ENCODE peak calls at places on chromosomes 16 and 17, in seven cellular contexts. One of them, this sample, is unnamed.

GRCh38 chr17:15334266-15334665 is 7.1 kb downstream of the TEKT3 start:
- DNase-seq in tibial artery: no peak
- DNase-seq in A549: peak
- DNase-seq in endothelial cell of umbilical vein: no peak
- DNase-seq in heart left ventricle: no peak
- DNase-seq in CD4-positive, alpha-beta T cell: no peak
- DNase-seq in mammary epithelial cell: no peak
- DNase-seq in this sample: no peak

GRCh38 chr17:55705847-55706246 is 16.8 kb downstream of the TMEM100 start:
- DNase-seq in A549: peak
- DNase-seq in endothelial cell of umbilical vein: no peak
- DNase-seq in mammary epithelial cell: peak
- DNase-seq in CD4-positive, alpha-beta T cell: no peak
- DNase-seq in tibial artery: no peak
- DNase-seq in heart left ventricle: no peak
- DNase-seq in this sample: no peak

GRCh38 chr16:28067604-28068382 is 4.3 kb upstream of the GSG1L start:
- DNase-seq in heart left ventricle: no peak
- DNase-seq in A549: no peak
- DNase-seq in endothelial cell of umbilical vein: no peak
- DNase-seq in mammary epithelial cell: no peak
- DNase-seq in CD4-positive, alpha-beta T cell: no peak
- DNase-seq in tibial artery: no peak
- DNase-seq in this sample: no peak

GRCh38 chr17:57552114-57552601 is 192.9 kb downstream of the CCDC182 start:
- DNase-seq in endothelial cell of umbilical vein: no peak
- DNase-seq in mammary epithelial cell: no peak
- DNase-seq in tibial artery: no peak
- DNase-seq in A549: no peak
- DNase-seq in heart left ventricle: no peak
- DNase-seq in CD4-positive, alpha-beta T cell: no peak
- DNase-seq in this sample: no peak

GRCh38 chr17:28579526-28579925 is 2.8 kb upstream of the ALDOC start:
- DNase-seq in endothelial cell of umbilical vein: no peak
- DNase-seq in CD4-positive, alpha-beta T cell: no peak
- DNase-seq in heart left ventricle: no peak
- DNase-seq in mammary epithelial cell: no peak
- DNase-seq in A549: no peak
- DNase-seq in tibial artery: no peak
- DNase-seq in this sample: no peak

GRCh38 chr17:45640141-45640850 is 143.8 kb upstream of the CRHR1 start:
- DNase-seq in mammary epithelial cell: peak
- DNase-seq in tibial artery: peak
- DNase-seq in heart left ventricle: peak
- DNase-seq in A549: peak
- DNase-seq in CD4-positive, alpha-beta T cell: peak
- DNase-seq in endothelial cell of umbilical vein: peak
- DNase-seq in this sample: peak

GRCh38 chr16:83705856-83706255 is 101.9 kb upstream of the HSBP1 start:
- DNase-seq in CD4-positive, alpha-beta T cell: no peak
- DNase-seq in endothelial cell of umbilical vein: no peak
- DNase-seq in A549: no peak
- DNase-seq in mammary epithelial cell: no peak
- DNase-seq in tibial artery: no peak
- DNase-seq in heart left ventricle: no peak
- DNase-seq in this sample: no peak

GRCh38 chr16:58022601-58023371 is 2.8 kb upstream of the MMP15 start:
- DNase-seq in heart left ventricle: peak
- DNase-seq in tibial artery: peak
- DNase-seq in CD4-positive, alpha-beta T cell: no peak
- DNase-seq in endothelial cell of umbilical vein: peak
- DNase-seq in mammary epithelial cell: peak
- DNase-seq in A549: no peak
- DNase-seq in this sample: no peak

GRCh38 chr16:87002717-87003413 is 314.3 kb downstream of the C16orf95 start:
- DNase-seq in CD4-positive, alpha-beta T cell: no peak
- DNase-seq in heart left ventricle: no peak
- DNase-seq in endothelial cell of umbilical vein: no peak
- DNase-seq in A549: no peak
- DNase-seq in tibial artery: peak
- DNase-seq in mammary epithelial cell: no peak
- DNase-seq in this sample: no peak

GRCh38 chr16:89308391-89309333 is 91.2 kb downstream of the ZNF778 start:
- DNase-seq in endothelial cell of umbilical vein: no peak
- DNase-seq in mammary epithelial cell: no peak
- DNase-seq in tibial artery: no peak
- DNase-seq in A549: no peak
- DNase-seq in CD4-positive, alpha-beta T cell: peak
- DNase-seq in heart left ventricle: no peak
- DNase-seq in this sample: no peak

GRCh38 chr17:40602445-40603443 is 37.5 kb upstream of the CCR7 start:
- DNase-seq in mammary epithelial cell: no peak
- DNase-seq in CD4-positive, alpha-beta T cell: peak
- DNase-seq in A549: no peak
- DNase-seq in endothelial cell of umbilical vein: no peak
- DNase-seq in heart left ventricle: no peak
- DNase-seq in tibial artery: no peak
- DNase-seq in this sample: no peak

GRCh38 chr17:12229315-12229714 is 208.6 kb downstream of the MAP2K4 start:
- DNase-seq in mammary epithelial cell: no peak
- DNase-seq in heart left ventricle: no peak
- DNase-seq in A549: no peak
- DNase-seq in tibial artery: no peak
- DNase-seq in endothelial cell of umbilical vein: no peak
- DNase-seq in CD4-positive, alpha-beta T cell: no peak
- DNase-seq in this sample: no peak

DNA sequence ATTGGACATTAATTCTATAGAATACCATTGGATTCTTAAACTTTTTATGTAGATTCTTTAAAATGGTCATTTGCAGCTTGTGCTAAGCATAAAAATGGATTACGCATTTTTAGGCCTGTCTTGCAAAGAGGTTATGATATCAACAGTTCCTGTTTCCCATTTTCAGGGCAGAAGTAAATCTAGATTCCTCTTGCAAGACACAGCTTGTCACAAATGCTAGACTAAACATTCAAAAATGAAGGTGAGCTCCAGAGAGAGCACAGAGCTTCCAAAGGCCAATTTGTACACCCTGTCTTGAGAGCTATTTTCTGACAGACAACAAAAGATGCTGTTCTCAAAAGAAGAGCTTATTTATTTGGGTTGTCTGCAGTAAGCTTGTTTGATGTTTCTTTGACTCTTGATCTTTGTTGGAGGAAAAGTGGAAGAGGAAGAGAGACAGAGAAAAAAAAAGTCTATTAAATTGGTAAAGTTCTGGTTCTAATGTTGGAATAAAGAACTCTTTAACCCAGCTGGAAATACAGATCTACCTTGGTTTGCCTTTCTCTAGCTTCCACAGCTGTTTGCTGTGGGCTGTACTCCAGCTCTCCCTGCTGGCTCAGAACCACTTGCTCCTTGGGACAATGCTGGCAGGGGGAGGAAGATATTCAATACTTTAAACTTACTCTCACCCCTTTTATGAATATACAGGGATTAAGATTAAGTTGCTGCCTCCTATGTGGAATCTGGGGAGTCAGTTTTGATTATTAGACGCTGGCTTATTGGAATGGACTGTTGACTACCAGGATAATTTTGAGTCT is 651.8 kb downstream of the CDH11 start:
- DNase-seq in CD4-positive, alpha-beta T cell: no peak
- DNase-seq in mammary epithelial cell: no peak
- DNase-seq in endothelial cell of umbilical vein: peak
- DNase-seq in A549: no peak
- DNase-seq in tibial artery: no peak
- DNase-seq in heart left ventricle: no peak
- DNase-seq in this sample: no peak
- TF ChIP-seq CTCF in CD4-positive, alpha-beta T cell: no peak
- TF ChIP-seq CTCF in mammary epithelial cell: peak
- TF ChIP-seq CTCF in endothelial cell of umbilical vein: no peak
- TF ChIP-seq CTCF in A549: no peak
- TF ChIP-seq CTCF in tibial artery: no peak
- TF ChIP-seq CTCF in heart left ventricle: no peak
- TF ChIP-seq CTCF in this sample: no peak

GRCh38 chr16:30652718-30653117 is 2.0 kb downstream of the PRR14 start:
- DNase-seq in CD4-positive, alpha-beta T cell: no peak
- DNase-seq in tibial artery: no peak
- DNase-seq in A549: no peak
- DNase-seq in mammary epithelial cell: no peak
- DNase-seq in endothelial cell of umbilical vein: no peak
- DNase-seq in heart left ventricle: no peak
- DNase-seq in this sample: no peak

GRCh38 chr16:30649725-30650368 is 913 bp upstream of the PRR14 start:
- DNase-seq in tibial artery: no peak
- DNase-seq in A549: no peak
- DNase-seq in heart left ventricle: no peak
- DNase-seq in mammary epithelial cell: no peak
- DNase-seq in endothelial cell of umbilical vein: no peak
- DNase-seq in CD4-positive, alpha-beta T cell: no peak
- DNase-seq in this sample: no peak

GRCh38 chr16:30652005-30652296 is 1.2 kb downstream of the PRR14 start:
- DNase-seq in A549: no peak
- DNase-seq in CD4-positive, alpha-beta T cell: no peak
- DNase-seq in mammary epithelial cell: no peak
- DNase-seq in tibial artery: no peak
- DNase-seq in endothelial cell of umbilical vein: no peak
- DNase-seq in heart left ventricle: no peak
- DNase-seq in this sample: no peak

GRCh38 chr16:30651124-30652004 is 604 bp downstream of the PRR14 start:
- DNase-seq in A549: peak
- DNase-seq in tibial artery: peak
- DNase-seq in endothelial cell of umbilical vein: peak
- DNase-seq in CD4-positive, alpha-beta T cell: peak
- DNase-seq in mammary epithelial cell: peak
- DNase-seq in heart left ventricle: peak
- DNase-seq in this sample: peak

DNA sequence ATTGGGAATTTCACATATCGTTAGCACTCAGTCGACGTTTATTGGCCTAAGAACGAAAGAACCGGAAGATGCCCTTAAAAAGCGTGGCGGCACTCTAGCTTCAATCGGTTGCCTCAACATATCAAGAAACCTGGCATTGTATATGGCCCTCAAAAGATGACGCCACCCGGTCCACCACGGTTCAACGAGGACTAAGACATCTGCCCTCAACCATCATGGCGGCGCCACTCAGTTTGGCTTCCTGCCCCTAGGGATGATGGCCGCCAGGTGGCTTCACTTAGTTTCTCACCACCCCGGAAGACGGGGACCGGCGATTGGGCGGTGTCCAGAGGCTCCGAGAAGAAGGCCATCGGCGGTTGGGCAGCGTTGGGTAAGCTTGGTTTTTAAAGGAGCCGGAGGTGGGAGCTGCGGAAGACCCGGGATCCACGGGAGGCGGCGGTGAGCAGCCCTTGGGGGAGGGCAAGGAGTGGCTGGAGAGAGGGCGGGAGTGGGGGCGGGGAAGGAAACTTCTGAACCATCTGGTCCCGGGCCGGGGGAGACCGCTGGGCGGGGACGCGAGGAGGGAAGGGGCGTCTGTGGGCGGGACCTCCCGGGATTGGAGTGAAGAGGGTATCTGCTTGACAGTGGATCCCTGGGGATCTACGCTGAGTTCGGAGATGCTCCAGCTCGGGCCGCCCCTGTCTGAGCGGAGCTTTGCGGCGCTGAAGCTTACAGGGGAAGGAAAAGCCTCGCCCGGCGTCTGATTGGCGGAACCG is at the start of gene PRR14:
- DNase-seq in endothelial cell of umbilical vein: peak
- DNase-seq in tibial artery: peak
- DNase-seq in mammary epithelial cell: peak
- DNase-seq in CD4-positive, alpha-beta T cell: peak
- DNase-seq in heart left ventricle: peak
- DNase-seq in A549: peak
- DNase-seq in this sample: peak
- TF ChIP-seq CTCF in endothelial cell of umbilical vein: no peak
- TF ChIP-seq CTCF in tibial artery: peak
- TF ChIP-seq CTCF in mammary epithelial cell: peak
- TF ChIP-seq CTCF in CD4-positive, alpha-beta T cell: no peak
- TF ChIP-seq CTCF in heart left ventricle: no peak
- TF ChIP-seq CTCF in A549: no peak
- TF ChIP-seq CTCF in this sample: no peak

DNA sequence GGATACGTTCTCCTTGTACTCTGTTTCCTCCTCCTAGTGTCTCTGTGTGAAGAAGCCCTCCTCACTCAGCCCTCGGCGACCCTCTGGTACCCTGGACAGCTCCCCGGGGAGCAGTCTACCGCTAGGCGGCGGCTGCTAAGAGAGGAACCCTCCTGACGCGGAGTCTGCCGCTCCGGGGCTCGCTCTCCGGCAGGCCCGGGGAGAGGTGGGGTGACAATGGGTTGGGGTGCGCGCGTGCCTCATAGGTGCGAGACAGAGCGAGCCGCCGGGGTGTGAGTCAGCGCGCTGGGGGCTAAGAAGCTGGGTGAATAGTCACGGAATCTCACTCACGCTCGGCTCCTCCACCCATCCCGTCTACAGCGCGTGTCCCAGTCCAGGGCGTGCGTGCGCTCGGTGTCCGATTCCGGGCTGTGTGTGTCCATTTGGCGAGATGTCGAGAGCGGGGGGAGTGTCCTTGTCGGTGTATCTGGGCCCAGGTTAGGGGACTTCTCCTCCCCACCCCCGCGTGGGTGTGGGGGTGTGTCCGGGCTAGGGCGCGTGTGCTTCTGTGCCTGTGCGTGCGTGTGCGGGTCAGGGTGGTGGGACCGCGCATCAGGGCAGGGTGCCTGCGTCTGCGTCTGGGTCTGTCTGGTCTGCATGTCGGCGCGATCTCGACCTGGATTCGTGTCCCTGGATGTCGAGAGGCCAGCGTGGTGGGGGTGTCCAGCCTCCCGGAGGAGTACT is 578 bp upstream of the HS3ST2 start:
- DNase-seq in CD4-positive, alpha-beta T cell: no peak
- DNase-seq in mammary epithelial cell: peak
- DNase-seq in A549: no peak
- DNase-seq in heart left ventricle: peak
- DNase-seq in endothelial cell of umbilical vein: peak
- DNase-seq in tibial artery: peak
- DNase-seq in this sample: no peak
- TF ChIP-seq CTCF in CD4-positive, alpha-beta T cell: no peak
- TF ChIP-seq CTCF in mammary epithelial cell: peak
- TF ChIP-seq CTCF in A549: peak
- TF ChIP-seq CTCF in heart left ventricle: peak
- TF ChIP-seq CTCF in endothelial cell of umbilical vein: peak
- TF ChIP-seq CTCF in tibial artery: peak
- TF ChIP-seq CTCF in this sample: peak

DNA sequence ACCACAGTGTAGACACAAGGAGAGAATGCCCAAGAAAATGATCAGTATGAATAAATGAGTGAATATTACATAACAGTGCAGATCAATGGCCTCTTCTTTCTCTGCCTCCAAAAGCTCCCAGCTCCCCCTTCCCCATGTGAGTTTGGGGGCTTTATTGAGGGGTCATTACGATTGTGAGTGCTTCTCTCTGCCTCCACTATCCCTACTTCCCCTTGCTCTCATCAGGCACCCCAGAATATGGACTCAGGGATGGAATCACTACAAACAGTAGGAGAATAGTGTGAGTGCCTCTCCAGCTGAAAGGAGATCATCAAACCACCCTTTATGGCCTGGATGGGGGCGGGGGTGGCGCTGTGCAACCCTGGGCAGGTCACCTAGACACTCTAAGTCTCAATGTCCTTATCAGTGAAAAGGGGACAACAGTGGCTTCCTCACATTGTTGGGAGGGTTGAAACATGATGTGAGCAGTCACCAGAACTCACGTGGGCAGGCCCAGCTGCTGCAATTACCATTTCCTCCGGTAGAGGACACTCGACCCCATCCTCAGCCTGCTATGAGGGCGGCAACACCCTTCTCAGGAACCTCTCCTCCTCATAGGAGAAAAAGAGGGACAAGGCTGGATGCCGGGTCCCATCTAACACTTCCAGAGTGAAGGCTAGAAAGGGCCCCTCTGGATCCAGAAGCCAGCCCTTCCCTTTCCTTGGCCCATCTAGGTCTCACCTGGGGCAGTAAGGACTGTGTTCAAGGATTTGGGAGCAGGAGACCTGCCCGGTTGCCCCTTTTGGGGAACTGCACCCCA is 2.1 kb upstream of the EPOP start:
- DNase-seq in A549: peak
- DNase-seq in mammary epithelial cell: peak
- DNase-seq in heart left ventricle: peak
- DNase-seq in tibial artery: peak
- DNase-seq in endothelial cell of umbilical vein: peak
- DNase-seq in CD4-positive, alpha-beta T cell: peak
- DNase-seq in this sample: peak
- TF ChIP-seq CTCF in A549: peak
- TF ChIP-seq CTCF in mammary epithelial cell: peak
- TF ChIP-seq CTCF in heart left ventricle: peak
- TF ChIP-seq CTCF in tibial artery: peak
- TF ChIP-seq CTCF in endothelial cell of umbilical vein: peak
- TF ChIP-seq CTCF in CD4-positive, alpha-beta T cell: peak
- TF ChIP-seq CTCF in this sample: peak